ENCODE peak calls at places on chromosome X, in six cellular contexts. J is endothelial cell, O is brain microvascular endothelial cell, K is AG10803, F is Calu3, L is AG04449. W is an unnamed sample.

GRCh38 chrX:93977641-93978040 is 303.6 kb downstream of the FAM133A start:
- DNase-seq in J (no peak), O (no peak), K (no peak), F (no peak), L (no peak), W (no peak)

GRCh38 chrX:23732704-23733103 is 10.4 kb downstream of the ACOT9 start:
- DNase-seq in J (no peak), O (no peak), K (no peak), F (no peak), L (no peak), W (no peak)

GRCh38 chrX:72255445-72255844 is 16.6 kb upstream of the ERCC6L start:
- DNase-seq in J (peak), O (no peak), K (no peak), F (peak), L (no peak), W (no peak)

GRCh38 chrX:115460565-115460888 is 100.4 kb upstream of the PLS3 start:
- DNase-seq in J (no peak), O (no peak), K (peak), F (no peak), L (no peak), W (no peak)

GRCh38 chrX:13983734-13984133 is 46.0 kb downstream of the GEMIN8 start:
- DNase-seq in J (no peak), O (no peak), K (no peak), F (no peak), L (no peak), W (no peak)

GRCh38 chrX:30957753-30958152 is 68.7 kb upstream of the TAB3 start:
- DNase-seq in J (no peak), O (peak), K (peak), F (peak), L (no peak), W (no peak)

GRCh38 chrX:12961191-12961718 is 13.7 kb upstream of the TMSB4X start:
- DNase-seq in J (no peak), O (no peak), K (no peak), F (no peak), L (no peak), W (no peak)

GRCh38 chrX:103170216-103170615 is 44.7 kb upstream of the BEX4 start:
- DNase-seq in J (no peak), O (no peak), K (peak), F (no peak), L (no peak), W (no peak)

GRCh38 chrX:1700757-1701156 is 85.9 kb downstream of the ASMT start:
- DNase-seq in J (no peak), O (no peak), K (no peak), F (no peak), L (no peak), W (no peak)

GRCh38 chrX:96688789-96689188 is 4.1 kb downstream of the DIAPH2 start:
- DNase-seq in J (no peak), O (no peak), K (no peak), F (no peak), L (no peak), W (no peak)

GRCh38 chrX:15913161-15913560 is 58.5 kb upstream of the AP1S2 start:
- DNase-seq in J (no peak), O (no peak), K (no peak), F (no peak), L (no peak), W (no peak)

GRCh38 chrX:13327666-13328065 is 7.8 kb upstream of the ATXN3L start:
- DNase-seq in J (no peak), O (no peak), K (no peak), F (no peak), L (no peak), W (no peak)

GRCh38 chrX:13077168-13077567 is 32.7 kb upstream of the FAM9C start:
- DNase-seq in J (no peak), O (no peak), K (peak), F (no peak), L (no peak), W (no peak)

GRCh38 chrX:41452972-41453371 is 5.8 kb downstream of the NYX start:
- DNase-seq in J (no peak), O (peak), K (peak), F (no peak), L (no peak), W (peak)

GRCh38 chrX:63128509-63128908 is 222.6 kb downstream of the SPIN4 start:
- DNase-seq in J (no peak), O (peak), K (peak), F (peak), L (no peak), W (no peak)
- TF ChIP-seq CTCF in J (peak), O (peak), K (peak), F (peak), L (no peak), W (peak)

GRCh38 chrX:17801431-17801830 is 59.7 kb downstream of the RAI2 start:
- DNase-seq in J (no peak), O (no peak), K (no peak), F (no peak), L (no peak), W (no peak)

GRCh38 chrX:17802756-17803155 is 58.3 kb downstream of the RAI2 start:
- DNase-seq in J (no peak), O (no peak), K (no peak), F (no peak), L (no peak), W (no peak)

GRCh38 chrX:17809273-17809672 is 51.8 kb downstream of the RAI2 start:
- DNase-seq in J (no peak), O (no peak), K (no peak), F (no peak), L (no peak), W (no peak)

GRCh38 chrX:17803449-17803848 is 57.6 kb downstream of the RAI2 start:
- DNase-seq in J (no peak), O (no peak), K (no peak), F (no peak), L (no peak), W (no peak)

DNA sequence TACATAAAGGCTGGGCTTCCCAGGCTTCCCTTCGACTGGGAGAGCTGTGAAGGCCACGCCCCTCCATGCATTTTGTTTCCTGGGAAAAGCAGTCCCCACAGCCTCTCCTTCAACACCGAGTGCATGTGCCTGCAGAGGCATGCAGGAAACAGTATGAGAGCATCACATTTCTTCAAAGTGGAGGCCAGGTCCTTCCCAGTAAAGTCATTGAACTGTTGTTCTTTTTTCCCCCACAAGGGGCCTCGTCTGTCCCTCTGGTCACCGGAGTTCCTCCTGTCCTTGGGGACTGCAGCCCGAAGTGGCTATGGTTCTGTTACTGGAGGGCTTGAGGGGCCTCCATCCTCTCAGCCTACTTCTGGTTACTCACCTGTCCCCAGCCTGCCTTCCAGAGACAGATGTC is 56.0 kb downstream of the RAI2 start:
- DNase-seq in J (peak), O (no peak), K (no peak), F (no peak), L (no peak), W (no peak)
- TF ChIP-seq CTCF in J (peak), O (peak), K (no peak), F (peak), L (no peak), W (no peak)

GRCh38 chrX:5681159-5681558 is 547.5 kb downstream of the NLGN4X start:
- DNase-seq in J (no peak), O (no peak), K (peak), F (no peak), L (no peak), W (no peak)
- TF ChIP-seq CTCF in J (no peak), O (peak), K (peak), F (no peak), L (peak), W (no peak)

DNA sequence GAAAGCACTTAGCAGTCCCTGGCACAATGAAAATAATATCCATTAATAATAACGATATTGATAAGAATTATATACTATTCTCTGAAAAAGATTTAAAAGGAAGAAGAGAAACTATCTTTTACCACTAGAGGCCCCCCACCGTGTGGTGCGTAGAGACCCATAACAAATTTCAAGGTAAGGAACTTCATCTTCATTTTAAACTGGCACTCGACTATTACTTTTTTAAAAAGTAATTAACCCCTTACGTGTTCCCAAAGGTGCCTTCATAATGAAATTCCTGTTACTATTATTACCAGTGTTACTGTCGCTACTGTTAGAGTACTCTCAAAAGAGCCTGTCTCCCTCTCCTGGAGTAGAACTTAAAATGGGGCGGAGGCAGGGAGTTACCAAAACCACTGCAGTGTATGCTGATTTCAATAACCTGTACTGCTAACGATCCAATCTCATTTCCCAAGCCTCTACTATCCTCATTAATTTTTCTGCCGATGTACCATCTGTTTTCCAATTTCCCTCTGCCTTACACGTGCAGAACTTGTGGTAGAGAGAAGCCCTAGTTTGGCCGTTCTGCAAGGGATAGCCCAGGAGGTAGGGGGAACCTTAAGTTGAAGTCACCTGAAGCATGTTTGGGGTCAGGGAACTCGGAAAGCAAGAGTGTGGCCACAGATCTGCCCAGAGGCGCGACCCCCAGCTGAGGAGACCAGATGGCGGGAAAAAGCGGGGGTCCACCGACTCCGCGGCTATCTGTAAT is 813 bp upstream of the STK26 start:
- DNase-seq in J (no peak), O (no peak), K (no peak), F (no peak), L (no peak), W (no peak)
- TF ChIP-seq CTCF in J (no peak), O (peak), K (no peak), F (peak), L (peak), W (no peak)

DNA sequence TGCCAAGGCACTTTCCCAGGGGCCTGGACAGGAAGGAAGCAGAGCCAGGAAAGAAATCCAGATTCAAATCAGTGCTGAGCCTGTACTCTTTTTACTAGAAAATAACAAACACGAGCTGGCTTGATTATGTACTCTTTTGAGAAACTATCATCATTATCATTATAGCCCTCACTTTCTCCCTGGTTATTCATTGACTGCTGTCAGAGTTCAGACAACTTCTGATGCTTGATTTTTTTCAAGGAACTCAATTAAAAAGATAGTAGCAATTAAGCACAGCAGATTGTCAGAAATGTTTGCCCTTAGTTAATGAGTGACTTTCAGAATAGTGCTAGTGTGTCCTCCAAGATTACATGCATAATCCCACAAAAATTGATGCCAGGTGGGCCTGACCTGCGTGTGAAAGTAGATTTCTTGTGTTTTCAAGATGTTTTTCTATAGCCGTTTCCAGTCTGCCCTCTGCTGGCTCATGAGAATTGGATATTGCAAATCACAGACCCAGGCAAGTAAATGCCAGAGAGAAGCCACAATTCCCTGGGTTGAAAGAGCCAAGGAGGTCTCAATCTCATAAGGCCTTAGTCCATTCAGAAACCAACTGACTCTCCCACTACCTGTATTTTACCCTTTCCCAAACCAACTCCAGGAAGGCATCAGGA is 14.3 kb upstream of the PNPLA4 start:
- DNase-seq in J (peak), O (peak), K (peak), F (peak), L (no peak), W (no peak)
- TF ChIP-seq CTCF in J (no peak), O (peak), K (peak), F (peak), L (peak), W (peak)

W was measured in BJ.